ENCODE peak calls at places on chromosome 11, in seven cellular contexts. W is stimulated activated CD4-positive, alpha-beta T cell treated with anti-CD3 and anti-CD28 coated beads, Interleukin-12 subunit alpha, Interleukin-12 subunit beta, amount 100 ng/mL, for 4 hours; R is activated T-helper 1 cell treated with anti-CD3 and anti-CD28 coated beads, Interleukin-2, amount 50 U/mL, for 16 hours; F is mucosa of gallbladder; G is NCI-H1092; N is pancreas; L is DMS153. C is an unnamed sample.

GRCh38 chr11:67389477-67389876 is 2.3 kb upstream of the RAD9A start:
- DNase-seq in L (no peak), G (no peak), W (peak; percentile 53), R (no peak), N (peak; percentile 63), F (no peak), C (peak; percentile 75)

GRCh38 chr11:48004456-48004855 is 24.1 kb downstream of the PTPRJ start:
- DNase-seq in L (no peak), R (no peak), W (no peak), F (no peak), G (no peak), N (no peak), C (peak; percentile 29)

GRCh38 chr11:35619754-35620640 is 1.7 kb downstream of the FJX1 start:
- DNase-seq in N (peak; percentile 12), F (no peak), G (peak; percentile 46), R (no peak), L (no peak), W (no peak), C (peak; percentile 87)

GRCh38 chr11:12225046-12225739 is 114.8 kb downstream of the MICAL2 start:
- DNase-seq in R (no peak), G (no peak), L (no peak), F (no peak), W (no peak), N (no peak), C (no peak)

GRCh38 chr11:48052183-48053040 is 72.1 kb downstream of the PTPRJ start:
- DNase-seq in R (no peak), F (peak; percentile 84), W (no peak), N (peak; percentile 65), L (no peak), G (no peak), C (peak; percentile 81)

GRCh38 chr11:59283825-59284772 is 71.4 kb upstream of the MPEG1 start:
- DNase-seq in R (peak; percentile 14), L (peak; percentile 36), N (peak; percentile 38), G (no peak), F (peak; percentile 51), W (peak; percentile 22), C (no peak)

GRCh38 chr11:124482362-124483147 is 37.1 kb upstream of the OR8B8 start:
- DNase-seq in R (no peak), W (no peak), L (no peak), N (no peak), G (no peak), F (no peak), C (no peak)

GRCh38 chr11:16883179-16883578 is 131.0 kb downstream of the PLEKHA7 start:
- DNase-seq in N (no peak), F (peak; percentile 33), L (peak; percentile 51), W (no peak), G (no peak), R (no peak), C (no peak)

GRCh38 chr11:119567667-119568582 is 145.0 kb upstream of the THY1 start:
- DNase-seq in W (no peak), R (no peak), F (peak; percentile 44), G (peak; percentile 57), N (no peak), L (peak; percentile 44), C (peak; percentile 86)

GRCh38 chr11:128903248-128904041 is 12.3 kb downstream of the KCNJ5 start:
- DNase-seq in R (no peak), F (no peak), L (no peak), G (no peak), W (no peak), N (no peak), C (no peak)

GRCh38 chr11:109085708-109086373 is 336.1 kb upstream of the C11orf87 start:
- DNase-seq in R (no peak), L (no peak), N (no peak), W (no peak), G (no peak), F (no peak), C (peak; percentile 65)

GRCh38 chr11:44878696-44879095 is 72.0 kb downstream of the TP53I11 start:
- DNase-seq in N (no peak), G (no peak), L (no peak), W (no peak), F (no peak), R (no peak), C (peak; percentile 58)

GRCh38 chr11:105577645-105578044 is 32.2 kb upstream of the GRIA4 start:
- DNase-seq in L (no peak), W (no peak), F (no peak), R (no peak), N (no peak), G (no peak), C (no peak)

GRCh38 chr11:64799925-64800632 is 2.9 kb downstream of the MAP4K2 start:
- DNase-seq in L (no peak), R (no peak), N (no peak), F (no peak), G (peak; percentile 62), W (no peak), C (peak; percentile 78)

GRCh38 chr11:64058494-64058893 is 22.8 kb downstream of the FLRT1 start:
- DNase-seq in W (no peak), L (peak; percentile 62), N (no peak), R (no peak), G (peak; percentile 61), F (peak; percentile 57), C (no peak)

GRCh38 chr11:126083829-126084607 is 21.4 kb upstream of the CDON start:
- DNase-seq in L (peak; percentile 51), N (no peak), W (no peak), G (peak; percentile 89), F (no peak), R (no peak), C (no peak)

GRCh38 chr11:65311197-65311631 is 3.5 kb upstream of the CDC42EP2 start:
- DNase-seq in W (no peak), G (no peak), R (no peak), F (peak; percentile 58), L (no peak), N (no peak), C (peak; percentile 92)

GRCh38 chr11:73145986-73146575 is 4.0 kb upstream of the FCHSD2 start:
- DNase-seq in R (no peak), N (peak; percentile 45), W (no peak), F (peak; percentile 5), L (no peak), G (no peak), C (no peak)

GRCh38 chr11:67351275-67352005 is 1.9 kb downstream of the POLD4 start:
- DNase-seq in F (peak; percentile 76), N (peak; percentile 75), L (no peak), R (peak; percentile 47), W (peak; percentile 63), G (peak; percentile 36), C (peak; percentile 95)